ENCODE peak calls at places on chromosomes 3 and 15, in seven cellular contexts. One of them, this sample, is unnamed.

GRCh38 chr3:192130534-192131132 is 596.7 kb downstream of the FGF12 start:
- DNase-seq in CD8-positive, alpha-beta memory T cell: no peak
- DNase-seq in tibial nerve: peak
- DNase-seq in CD4-positive, alpha-beta memory T cell: no peak
- DNase-seq in spleen: no peak
- DNase-seq in K562: peak
- DNase-seq in stomach: peak
- DNase-seq in this sample: no peak

GRCh38 chr3:196406806-196407470 is 25.3 kb downstream of the UBXN7 start:
- DNase-seq in stomach: no peak
- DNase-seq in K562: no peak
- DNase-seq in CD8-positive, alpha-beta memory T cell: no peak
- DNase-seq in CD4-positive, alpha-beta memory T cell: no peak
- DNase-seq in spleen: no peak
- DNase-seq in tibial nerve: peak
- DNase-seq in this sample: peak

GRCh38 chr3:5729852-5730251 is 542.3 kb downstream of the EDEM1 start:
- DNase-seq in spleen: no peak
- DNase-seq in CD4-positive, alpha-beta memory T cell: no peak
- DNase-seq in K562: no peak
- DNase-seq in stomach: no peak
- DNase-seq in CD8-positive, alpha-beta memory T cell: no peak
- DNase-seq in tibial nerve: no peak
- DNase-seq in this sample: no peak

GRCh38 chr15:39631357-39631756 is 50.5 kb downstream of the THBS1 start:
- DNase-seq in spleen: no peak
- DNase-seq in K562: no peak
- DNase-seq in CD4-positive, alpha-beta memory T cell: no peak
- DNase-seq in stomach: no peak
- DNase-seq in tibial nerve: no peak
- DNase-seq in CD8-positive, alpha-beta memory T cell: no peak
- DNase-seq in this sample: no peak

GRCh38 chr3:34882764-34883163 is 756.6 kb upstream of the ARPP21 start:
- DNase-seq in K562: no peak
- DNase-seq in spleen: no peak
- DNase-seq in CD4-positive, alpha-beta memory T cell: no peak
- DNase-seq in tibial nerve: no peak
- DNase-seq in stomach: no peak
- DNase-seq in CD8-positive, alpha-beta memory T cell: no peak
- DNase-seq in this sample: no peak

GRCh38 chr3:104886220-104886995 is 480.3 kb upstream of the ALCAM start:
- DNase-seq in K562: no peak
- DNase-seq in CD4-positive, alpha-beta memory T cell: no peak
- DNase-seq in spleen: no peak
- DNase-seq in CD8-positive, alpha-beta memory T cell: no peak
- DNase-seq in stomach: no peak
- DNase-seq in tibial nerve: no peak
- DNase-seq in this sample: no peak

GRCh38 chr15:73986055-73986775 is 5.9 kb downstream of the STOML1 start:
- DNase-seq in tibial nerve: no peak
- DNase-seq in CD8-positive, alpha-beta memory T cell: no peak
- DNase-seq in stomach: no peak
- DNase-seq in spleen: no peak
- DNase-seq in CD4-positive, alpha-beta memory T cell: no peak
- DNase-seq in K562: no peak
- DNase-seq in this sample: no peak

GRCh38 chr3:130950124-130950523 is 56.2 kb downstream of the ATP2C1 start:
- DNase-seq in spleen: no peak
- DNase-seq in K562: no peak
- DNase-seq in CD8-positive, alpha-beta memory T cell: no peak
- DNase-seq in stomach: no peak
- DNase-seq in CD4-positive, alpha-beta memory T cell: no peak
- DNase-seq in tibial nerve: no peak
- DNase-seq in this sample: no peak

GRCh38 chr3:109731639-109732473 is 394.5 kb upstream of the DPPA4 start:
- DNase-seq in stomach: peak
- DNase-seq in tibial nerve: peak
- DNase-seq in K562: peak
- DNase-seq in spleen: no peak
- DNase-seq in CD4-positive, alpha-beta memory T cell: peak
- DNase-seq in CD8-positive, alpha-beta memory T cell: peak
- DNase-seq in this sample: peak

GRCh38 chr3:47527952-47528718 is 14.6 kb upstream of the ELP6 start:
- DNase-seq in stomach: no peak
- DNase-seq in CD4-positive, alpha-beta memory T cell: no peak
- DNase-seq in tibial nerve: no peak
- DNase-seq in K562: no peak
- DNase-seq in spleen: no peak
- DNase-seq in CD8-positive, alpha-beta memory T cell: no peak
- DNase-seq in this sample: no peak

GRCh38 chr3:165805834-165806561 is 31.2 kb downstream of the BCHE start:
- DNase-seq in CD4-positive, alpha-beta memory T cell: no peak
- DNase-seq in spleen: no peak
- DNase-seq in tibial nerve: no peak
- DNase-seq in stomach: no peak
- DNase-seq in K562: no peak
- DNase-seq in CD8-positive, alpha-beta memory T cell: no peak
- DNase-seq in this sample: peak

GRCh38 chr3:113002033-113002432 is 11.2 kb downstream of the GTPBP8 start:
- DNase-seq in K562: no peak
- DNase-seq in CD8-positive, alpha-beta memory T cell: no peak
- DNase-seq in stomach: no peak
- DNase-seq in tibial nerve: no peak
- DNase-seq in CD4-positive, alpha-beta memory T cell: no peak
- DNase-seq in spleen: no peak
- DNase-seq in this sample: no peak

GRCh38 chr3:24853685-24854341 is 359.2 kb upstream of the THRB start:
- DNase-seq in CD4-positive, alpha-beta memory T cell: no peak
- DNase-seq in tibial nerve: no peak
- DNase-seq in spleen: no peak
- DNase-seq in K562: no peak
- DNase-seq in CD8-positive, alpha-beta memory T cell: no peak
- DNase-seq in stomach: no peak
- DNase-seq in this sample: no peak

GRCh38 chr3:146125946-146126345 is 35.0 kb downstream of the PLOD2 start:
- DNase-seq in spleen: no peak
- DNase-seq in K562: no peak
- DNase-seq in stomach: no peak
- DNase-seq in CD8-positive, alpha-beta memory T cell: no peak
- DNase-seq in tibial nerve: no peak
- DNase-seq in CD4-positive, alpha-beta memory T cell: no peak
- DNase-seq in this sample: no peak

GRCh38 chr3:54861248-54862067 is 66.4 kb downstream of the LRTM1 start:
- DNase-seq in tibial nerve: peak
- DNase-seq in stomach: no peak
- DNase-seq in CD8-positive, alpha-beta memory T cell: no peak
- DNase-seq in CD4-positive, alpha-beta memory T cell: no peak
- DNase-seq in spleen: no peak
- DNase-seq in K562: no peak
- DNase-seq in this sample: no peak

GRCh38 chr15:71779073-71779797 is 31.1 kb upstream of the NR2E3 start:
- DNase-seq in stomach: no peak
- DNase-seq in tibial nerve: no peak
- DNase-seq in CD8-positive, alpha-beta memory T cell: no peak
- DNase-seq in spleen: no peak
- DNase-seq in CD4-positive, alpha-beta memory T cell: no peak
- DNase-seq in K562: no peak
- DNase-seq in this sample: no peak

GRCh38 chr15:71781179-71781964 is 29.0 kb upstream of the NR2E3 start:
- DNase-seq in tibial nerve: no peak
- DNase-seq in CD8-positive, alpha-beta memory T cell: no peak
- DNase-seq in CD4-positive, alpha-beta memory T cell: no peak
- DNase-seq in spleen: no peak
- DNase-seq in stomach: no peak
- DNase-seq in K562: no peak
- DNase-seq in this sample: no peak

GRCh38 chr15:71782447-71783165 is 27.7 kb upstream of the NR2E3 start:
- DNase-seq in K562: no peak
- DNase-seq in spleen: no peak
- DNase-seq in stomach: no peak
- DNase-seq in tibial nerve: no peak
- DNase-seq in CD4-positive, alpha-beta memory T cell: no peak
- DNase-seq in CD8-positive, alpha-beta memory T cell: no peak
- DNase-seq in this sample: no peak

GRCh38 chr15:71781965-71782265 is 28.4 kb upstream of the NR2E3 start:
- DNase-seq in spleen: no peak
- DNase-seq in tibial nerve: no peak
- DNase-seq in CD4-positive, alpha-beta memory T cell: no peak
- DNase-seq in K562: no peak
- DNase-seq in stomach: no peak
- DNase-seq in CD8-positive, alpha-beta memory T cell: no peak
- DNase-seq in this sample: no peak

GRCh38 chr15:71780349-71780976 is 29.9 kb upstream of the NR2E3 start:
- DNase-seq in K562: peak
- DNase-seq in spleen: no peak
- DNase-seq in tibial nerve: no peak
- DNase-seq in CD8-positive, alpha-beta memory T cell: peak
- DNase-seq in stomach: no peak
- DNase-seq in CD4-positive, alpha-beta memory T cell: peak
- DNase-seq in this sample: peak
- H3K27ac ChIP-seq in K562: no peak
- H3K27ac ChIP-seq in spleen: no peak
- H3K27ac ChIP-seq in tibial nerve: peak
- H3K27ac ChIP-seq in CD8-positive, alpha-beta memory T cell: no peak
- H3K27ac ChIP-seq in stomach: no peak
- H3K27ac ChIP-seq in CD4-positive, alpha-beta memory T cell: no peak
- H3K27ac ChIP-seq in this sample: peak

DNA sequence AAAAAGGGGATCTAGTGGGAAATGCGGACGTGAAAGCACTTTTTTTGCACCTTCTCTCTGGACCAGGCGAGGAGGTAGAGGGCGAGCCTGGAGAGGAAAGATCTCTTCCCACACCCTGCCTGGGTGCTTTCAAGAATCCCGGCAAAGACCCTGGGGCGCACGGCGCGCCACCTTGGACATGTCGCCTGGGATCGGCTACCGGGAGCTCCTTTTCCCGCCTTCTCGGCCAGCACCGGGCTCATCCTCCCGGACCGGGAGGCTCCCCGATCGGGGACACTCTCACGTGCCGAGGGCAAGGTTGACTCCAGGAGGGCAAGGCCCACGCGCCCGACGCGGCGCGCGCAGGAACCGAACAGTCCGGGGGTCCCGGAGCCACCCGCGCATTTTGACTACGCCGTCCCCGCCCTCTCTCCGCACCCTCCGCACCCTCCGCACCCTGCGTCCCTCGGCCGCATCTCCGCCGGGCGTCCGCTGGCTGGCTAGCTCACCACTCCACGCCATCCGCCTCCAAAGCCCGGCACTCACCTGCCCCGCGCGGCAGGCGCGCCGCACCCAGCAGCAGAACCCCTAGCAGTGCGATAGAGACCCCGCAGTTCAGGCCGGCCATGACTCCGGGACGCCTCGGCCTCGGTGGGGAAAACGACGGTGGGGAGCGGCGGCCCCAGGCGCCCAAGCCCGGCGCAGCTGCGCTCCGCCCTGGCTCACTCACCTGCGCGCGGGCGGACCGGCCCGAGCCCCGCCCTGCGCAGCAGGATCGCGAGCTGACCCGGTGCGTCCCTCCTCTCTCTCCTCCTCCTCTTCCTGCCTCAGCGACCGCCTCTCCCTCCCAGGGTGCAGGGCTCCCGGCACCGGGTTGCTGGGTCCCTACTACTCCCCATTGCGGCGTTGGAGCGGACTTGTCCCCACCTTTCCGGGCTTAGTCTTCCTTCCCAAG is at the start of gene CDCP1:
- DNase-seq in stomach: peak
- DNase-seq in CD4-positive, alpha-beta memory T cell: no peak
- DNase-seq in tibial nerve: no peak
- DNase-seq in K562: peak
- DNase-seq in CD8-positive, alpha-beta memory T cell: no peak
- DNase-seq in spleen: no peak
- DNase-seq in this sample: no peak
- H3K27ac ChIP-seq in stomach: peak
- H3K27ac ChIP-seq in CD4-positive, alpha-beta memory T cell: no peak
- H3K27ac ChIP-seq in tibial nerve: no peak
- H3K27ac ChIP-seq in K562: peak
- H3K27ac ChIP-seq in CD8-positive, alpha-beta memory T cell: no peak
- H3K27ac ChIP-seq in spleen: no peak
- H3K27ac ChIP-seq in this sample: no peak

GRCh38 chr3:13484861-13485590 is 4.9 kb downstream of the HDAC11 start:
- DNase-seq in stomach: peak
- DNase-seq in spleen: peak
- DNase-seq in CD4-positive, alpha-beta memory T cell: peak
- DNase-seq in K562: peak
- DNase-seq in tibial nerve: no peak
- DNase-seq in CD8-positive, alpha-beta memory T cell: no peak
- DNase-seq in this sample: no peak

GRCh38 chr3:13487403-13487802 is 7.3 kb downstream of the HDAC11 start:
- DNase-seq in stomach: no peak
- DNase-seq in K562: no peak
- DNase-seq in CD8-positive, alpha-beta memory T cell: no peak
- DNase-seq in CD4-positive, alpha-beta memory T cell: no peak
- DNase-seq in spleen: peak
- DNase-seq in tibial nerve: no peak
- DNase-seq in this sample: no peak

GRCh38 chr3:13482106-13482690 is 2.1 kb downstream of the HDAC11 start:
- DNase-seq in CD4-positive, alpha-beta memory T cell: no peak
- DNase-seq in tibial nerve: no peak
- DNase-seq in stomach: no peak
- DNase-seq in CD8-positive, alpha-beta memory T cell: no peak
- DNase-seq in spleen: peak
- DNase-seq in K562: no peak
- DNase-seq in this sample: no peak

GRCh38 chr3:13483286-13483685 is 3.2 kb downstream of the HDAC11 start:
- DNase-seq in K562: no peak
- DNase-seq in spleen: peak
- DNase-seq in tibial nerve: no peak
- DNase-seq in stomach: no peak
- DNase-seq in CD4-positive, alpha-beta memory T cell: no peak
- DNase-seq in CD8-positive, alpha-beta memory T cell: no peak
- DNase-seq in this sample: no peak

DNA sequence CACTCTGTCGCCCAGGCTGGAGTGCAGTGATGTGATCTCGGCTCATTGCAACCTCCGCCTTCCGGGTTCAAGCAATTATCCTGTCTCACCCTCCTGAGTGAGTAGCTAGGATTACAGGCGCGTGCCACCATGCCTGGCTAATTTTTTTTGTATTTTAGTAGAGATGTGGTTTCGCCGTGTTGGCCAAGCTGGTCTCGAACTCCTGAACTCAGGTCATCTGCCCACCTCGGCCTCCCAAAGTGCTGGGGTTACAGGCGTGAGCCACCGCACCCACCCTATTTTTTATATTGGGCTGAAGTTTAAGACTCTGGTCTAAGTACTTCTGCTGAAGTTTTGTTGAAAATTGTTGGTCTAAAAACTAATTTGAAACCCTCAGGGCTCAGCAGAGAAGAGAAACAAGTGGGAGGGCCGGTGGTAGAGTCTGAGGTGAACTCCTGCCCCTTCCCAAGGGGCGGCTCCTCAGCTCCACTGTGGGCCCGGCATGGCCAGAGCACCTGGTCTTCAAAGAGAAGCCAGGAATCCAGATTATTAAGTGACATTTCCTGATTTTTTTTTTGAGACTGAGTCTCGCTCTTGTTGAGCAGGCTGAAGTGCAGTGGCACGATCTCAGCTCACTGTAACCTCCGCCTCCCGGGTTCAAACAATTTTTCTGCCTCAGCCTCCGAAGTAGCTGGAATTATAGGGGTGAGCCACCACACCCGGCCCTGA is 4.0 kb downstream of the HDAC11 start:
- DNase-seq in K562: no peak
- DNase-seq in CD4-positive, alpha-beta memory T cell: no peak
- DNase-seq in stomach: no peak
- DNase-seq in spleen: peak
- DNase-seq in CD8-positive, alpha-beta memory T cell: no peak
- DNase-seq in tibial nerve: no peak
- DNase-seq in this sample: no peak
- H3K27ac ChIP-seq in K562: peak
- H3K27ac ChIP-seq in CD4-positive, alpha-beta memory T cell: no peak
- H3K27ac ChIP-seq in stomach: peak
- H3K27ac ChIP-seq in spleen: no peak
- H3K27ac ChIP-seq in CD8-positive, alpha-beta memory T cell: no peak
- H3K27ac ChIP-seq in tibial nerve: peak
- H3K27ac ChIP-seq in this sample: no peak

GRCh38 chr3:190499157-190499556 is 14.7 kb upstream of the IL1RAP start:
- DNase-seq in CD4-positive, alpha-beta memory T cell: no peak
- DNase-seq in stomach: no peak
- DNase-seq in K562: no peak
- DNase-seq in CD8-positive, alpha-beta memory T cell: no peak
- DNase-seq in tibial nerve: no peak
- DNase-seq in spleen: no peak
- DNase-seq in this sample: no peak
- H3K27ac ChIP-seq in CD4-positive, alpha-beta memory T cell: no peak
- H3K27ac ChIP-seq in stomach: no peak
- H3K27ac ChIP-seq in K562: no peak
- H3K27ac ChIP-seq in CD8-positive, alpha-beta memory T cell: no peak
- H3K27ac ChIP-seq in tibial nerve: no peak
- H3K27ac ChIP-seq in spleen: no peak
- H3K27ac ChIP-seq in this sample: no peak

This sample was measured in SJSA1.